ENCODE peak calls at places on chromosomes 5 and 9, in six cellular contexts. One of them, this sample, is unnamed.

GRCh38 chr5:14487101-14487895 is 94.3 kb upstream of the OTULINL start:
- DNase-seq in activated T-cell treated with anti-CD3 and anti-CD28 coated beads, Interleukin-2, amount 50 U/mL, for 4 hours: no peak
- DNase-seq in thyroid gland: no peak
- DNase-seq in mesendoderm: no peak
- DNase-seq in testis: no peak
- DNase-seq in LNCaP clone FGC: no peak
- DNase-seq in this sample: no peak

GRCh38 chr5:151151263-151151660 is 6.3 kb downstream of the ANXA6 start:
- DNase-seq in LNCaP clone FGC: no peak
- DNase-seq in testis: no peak
- DNase-seq in thyroid gland: no peak
- DNase-seq in activated T-cell treated with anti-CD3 and anti-CD28 coated beads, Interleukin-2, amount 50 U/mL, for 4 hours: no peak
- DNase-seq in mesendoderm: no peak
- DNase-seq in this sample: no peak

GRCh38 chr5:1282139-1282992 is 12.5 kb downstream of the TERT start:
- DNase-seq in testis: no peak
- DNase-seq in thyroid gland: peak
- DNase-seq in activated T-cell treated with anti-CD3 and anti-CD28 coated beads, Interleukin-2, amount 50 U/mL, for 4 hours: no peak
- DNase-seq in mesendoderm: no peak
- DNase-seq in LNCaP clone FGC: no peak
- DNase-seq in this sample: peak

GRCh38 chr5:92678576-92679105 is 902.4 kb downstream of the NR2F1-AS1 start:
- DNase-seq in activated T-cell treated with anti-CD3 and anti-CD28 coated beads, Interleukin-2, amount 50 U/mL, for 4 hours: no peak
- DNase-seq in testis: peak
- DNase-seq in LNCaP clone FGC: no peak
- DNase-seq in thyroid gland: peak
- DNase-seq in mesendoderm: peak
- DNase-seq in this sample: no peak

GRCh38 chr5:62538017-62538942 is 40.3 kb upstream of the LRRC70 start:
- DNase-seq in LNCaP clone FGC: no peak
- DNase-seq in activated T-cell treated with anti-CD3 and anti-CD28 coated beads, Interleukin-2, amount 50 U/mL, for 4 hours: no peak
- DNase-seq in testis: no peak
- DNase-seq in thyroid gland: peak
- DNase-seq in mesendoderm: peak
- DNase-seq in this sample: no peak

GRCh38 chr9:131776473-131776872 is 36.6 kb upstream of the RAPGEF1 start:
- DNase-seq in LNCaP clone FGC: no peak
- DNase-seq in mesendoderm: peak
- DNase-seq in activated T-cell treated with anti-CD3 and anti-CD28 coated beads, Interleukin-2, amount 50 U/mL, for 4 hours: no peak
- DNase-seq in thyroid gland: no peak
- DNase-seq in testis: peak
- DNase-seq in this sample: peak

GRCh38 chr9:78918976-78919375 is 622.1 kb downstream of the PSAT1 start:
- DNase-seq in activated T-cell treated with anti-CD3 and anti-CD28 coated beads, Interleukin-2, amount 50 U/mL, for 4 hours: no peak
- DNase-seq in mesendoderm: no peak
- DNase-seq in LNCaP clone FGC: no peak
- DNase-seq in testis: no peak
- DNase-seq in thyroid gland: no peak
- DNase-seq in this sample: no peak

GRCh38 chr5:132259061-132259851 is 1.8 kb downstream of the PDLIM4 start:
- DNase-seq in thyroid gland: peak
- DNase-seq in activated T-cell treated with anti-CD3 and anti-CD28 coated beads, Interleukin-2, amount 50 U/mL, for 4 hours: no peak
- DNase-seq in mesendoderm: no peak
- DNase-seq in testis: peak
- DNase-seq in LNCaP clone FGC: no peak
- DNase-seq in this sample: peak

GRCh38 chr9:125409217-125409636 is 147.6 kb downstream of the GAPVD1 start:
- DNase-seq in activated T-cell treated with anti-CD3 and anti-CD28 coated beads, Interleukin-2, amount 50 U/mL, for 4 hours: no peak
- DNase-seq in LNCaP clone FGC: no peak
- DNase-seq in thyroid gland: no peak
- DNase-seq in testis: no peak
- DNase-seq in mesendoderm: peak
- DNase-seq in this sample: no peak

GRCh38 chr5:93620487-93621339 is 37.7 kb downstream of the NR2F1 start:
- DNase-seq in LNCaP clone FGC: no peak
- DNase-seq in mesendoderm: peak
- DNase-seq in thyroid gland: peak
- DNase-seq in activated T-cell treated with anti-CD3 and anti-CD28 coated beads, Interleukin-2, amount 50 U/mL, for 4 hours: peak
- DNase-seq in testis: peak
- DNase-seq in this sample: peak

GRCh38 chr5:178839319-178839704 is 20.4 kb upstream of the ZNF354B start:
- DNase-seq in testis: peak
- DNase-seq in thyroid gland: peak
- DNase-seq in mesendoderm: peak
- DNase-seq in activated T-cell treated with anti-CD3 and anti-CD28 coated beads, Interleukin-2, amount 50 U/mL, for 4 hours: peak
- DNase-seq in LNCaP clone FGC: peak
- DNase-seq in this sample: peak

GRCh38 chr5:36719266-36719665 is 112.9 kb downstream of the SLC1A3 start:
- DNase-seq in LNCaP clone FGC: no peak
- DNase-seq in activated T-cell treated with anti-CD3 and anti-CD28 coated beads, Interleukin-2, amount 50 U/mL, for 4 hours: no peak
- DNase-seq in mesendoderm: no peak
- DNase-seq in testis: no peak
- DNase-seq in thyroid gland: no peak
- DNase-seq in this sample: no peak

GRCh38 chr5:108382784-108383358 is 973 bp upstream of the FBXL17 start:
- DNase-seq in activated T-cell treated with anti-CD3 and anti-CD28 coated beads, Interleukin-2, amount 50 U/mL, for 4 hours: no peak
- DNase-seq in LNCaP clone FGC: no peak
- DNase-seq in testis: no peak
- DNase-seq in mesendoderm: peak
- DNase-seq in thyroid gland: no peak
- DNase-seq in this sample: no peak

GRCh38 chr5:73370620-73371583 is 77.7 kb downstream of the FOXD1 start:
- DNase-seq in activated T-cell treated with anti-CD3 and anti-CD28 coated beads, Interleukin-2, amount 50 U/mL, for 4 hours: no peak
- DNase-seq in thyroid gland: no peak
- DNase-seq in LNCaP clone FGC: no peak
- DNase-seq in mesendoderm: peak
- DNase-seq in testis: no peak
- DNase-seq in this sample: no peak

GRCh38 chr9:95080961-95081658 is 236.4 kb downstream of the FANCC start:
- DNase-seq in thyroid gland: no peak
- DNase-seq in LNCaP clone FGC: no peak
- DNase-seq in mesendoderm: no peak
- DNase-seq in activated T-cell treated with anti-CD3 and anti-CD28 coated beads, Interleukin-2, amount 50 U/mL, for 4 hours: no peak
- DNase-seq in testis: no peak
- DNase-seq in this sample: no peak

GRCh38 chr5:58786035-58786434 is 203.2 kb downstream of the RAB3C start:
- DNase-seq in LNCaP clone FGC: no peak
- DNase-seq in testis: peak
- DNase-seq in thyroid gland: no peak
- DNase-seq in mesendoderm: no peak
- DNase-seq in activated T-cell treated with anti-CD3 and anti-CD28 coated beads, Interleukin-2, amount 50 U/mL, for 4 hours: no peak
- DNase-seq in this sample: no peak

GRCh38 chr9:35954942-35955546 is 2.9 kb downstream of the OR2S2 start:
- DNase-seq in LNCaP clone FGC: peak
- DNase-seq in mesendoderm: peak
- DNase-seq in thyroid gland: peak
- DNase-seq in activated T-cell treated with anti-CD3 and anti-CD28 coated beads, Interleukin-2, amount 50 U/mL, for 4 hours: peak
- DNase-seq in testis: peak
- DNase-seq in this sample: peak

GRCh38 chr9:35673132-35673997 is at the start of gene CA9:
- DNase-seq in mesendoderm: no peak
- DNase-seq in LNCaP clone FGC: no peak
- DNase-seq in testis: no peak
- DNase-seq in thyroid gland: no peak
- DNase-seq in activated T-cell treated with anti-CD3 and anti-CD28 coated beads, Interleukin-2, amount 50 U/mL, for 4 hours: no peak
- DNase-seq in this sample: peak

GRCh38 chr9:106958955-106959657 is 96.1 kb downstream of the ZNF462 start:
- DNase-seq in LNCaP clone FGC: no peak
- DNase-seq in mesendoderm: no peak
- DNase-seq in activated T-cell treated with anti-CD3 and anti-CD28 coated beads, Interleukin-2, amount 50 U/mL, for 4 hours: no peak
- DNase-seq in testis: no peak
- DNase-seq in thyroid gland: no peak
- DNase-seq in this sample: no peak

GRCh38 chr9:98097836-98098235 is 21.2 kb downstream of the TRIM14 start:
- DNase-seq in thyroid gland: peak
- DNase-seq in mesendoderm: no peak
- DNase-seq in activated T-cell treated with anti-CD3 and anti-CD28 coated beads, Interleukin-2, amount 50 U/mL, for 4 hours: peak
- DNase-seq in LNCaP clone FGC: peak
- DNase-seq in testis: no peak
- DNase-seq in this sample: no peak

GRCh38 chr5:130652178-130652577 is 512.9 kb downstream of the HINT1 start:
- DNase-seq in LNCaP clone FGC: no peak
- DNase-seq in activated T-cell treated with anti-CD3 and anti-CD28 coated beads, Interleukin-2, amount 50 U/mL, for 4 hours: no peak
- DNase-seq in thyroid gland: no peak
- DNase-seq in mesendoderm: no peak
- DNase-seq in testis: no peak
- DNase-seq in this sample: no peak

GRCh38 chr9:112623198-112623597 is 94.7 kb downstream of the INIP start:
- DNase-seq in LNCaP clone FGC: no peak
- DNase-seq in activated T-cell treated with anti-CD3 and anti-CD28 coated beads, Interleukin-2, amount 50 U/mL, for 4 hours: no peak
- DNase-seq in thyroid gland: no peak
- DNase-seq in mesendoderm: no peak
- DNase-seq in testis: no peak
- DNase-seq in this sample: no peak

GRCh38 chr9:98944130-98945074 is 695 bp downstream of the COL15A1 start:
- DNase-seq in testis: peak
- DNase-seq in activated T-cell treated with anti-CD3 and anti-CD28 coated beads, Interleukin-2, amount 50 U/mL, for 4 hours: no peak
- DNase-seq in LNCaP clone FGC: no peak
- DNase-seq in mesendoderm: no peak
- DNase-seq in thyroid gland: no peak
- DNase-seq in this sample: no peak

GRCh38 chr9:134367796-134368490 is 41.7 kb downstream of the RXRA start:
- DNase-seq in LNCaP clone FGC: peak
- DNase-seq in mesendoderm: no peak
- DNase-seq in activated T-cell treated with anti-CD3 and anti-CD28 coated beads, Interleukin-2, amount 50 U/mL, for 4 hours: no peak
- DNase-seq in thyroid gland: no peak
- DNase-seq in testis: no peak
- DNase-seq in this sample: no peak

GRCh38 chr9:114271556-114272510 is 51.1 kb upstream of the ORM1 start:
- DNase-seq in testis: peak
- DNase-seq in thyroid gland: peak
- DNase-seq in LNCaP clone FGC: no peak
- DNase-seq in mesendoderm: peak
- DNase-seq in activated T-cell treated with anti-CD3 and anti-CD28 coated beads, Interleukin-2, amount 50 U/mL, for 4 hours: no peak
- DNase-seq in this sample: no peak

GRCh38 chr9:35051069-35051967 is 21.1 kb downstream of the VCP start:
- DNase-seq in testis: peak
- DNase-seq in activated T-cell treated with anti-CD3 and anti-CD28 coated beads, Interleukin-2, amount 50 U/mL, for 4 hours: peak
- DNase-seq in thyroid gland: peak
- DNase-seq in mesendoderm: peak
- DNase-seq in LNCaP clone FGC: peak
- DNase-seq in this sample: peak

GRCh38 chr9:17322882-17323864 is 188.3 kb downstream of the CNTLN start:
- DNase-seq in testis: no peak
- DNase-seq in thyroid gland: no peak
- DNase-seq in LNCaP clone FGC: no peak
- DNase-seq in activated T-cell treated with anti-CD3 and anti-CD28 coated beads, Interleukin-2, amount 50 U/mL, for 4 hours: no peak
- DNase-seq in mesendoderm: no peak
- DNase-seq in this sample: no peak

GRCh38 chr9:124802426-124802825 is 25.5 kb downstream of the OLFML2A start:
- DNase-seq in LNCaP clone FGC: no peak
- DNase-seq in mesendoderm: no peak
- DNase-seq in testis: no peak
- DNase-seq in thyroid gland: no peak
- DNase-seq in activated T-cell treated with anti-CD3 and anti-CD28 coated beads, Interleukin-2, amount 50 U/mL, for 4 hours: no peak
- DNase-seq in this sample: no peak

GRCh38 chr9:128254855-128255759 is 20.7 kb downstream of the GOLGA2 start:
- DNase-seq in activated T-cell treated with anti-CD3 and anti-CD28 coated beads, Interleukin-2, amount 50 U/mL, for 4 hours: peak
- DNase-seq in thyroid gland: peak
- DNase-seq in testis: peak
- DNase-seq in LNCaP clone FGC: no peak
- DNase-seq in mesendoderm: peak
- DNase-seq in this sample: peak

GRCh38 chr5:91223886-91224285 is 159.2 kb downstream of the ARRDC3 start:
- DNase-seq in mesendoderm: no peak
- DNase-seq in activated T-cell treated with anti-CD3 and anti-CD28 coated beads, Interleukin-2, amount 50 U/mL, for 4 hours: no peak
- DNase-seq in LNCaP clone FGC: no peak
- DNase-seq in thyroid gland: no peak
- DNase-seq in testis: no peak
- DNase-seq in this sample: no peak

GRCh38 chr5:103582364-103582763 is 19.8 kb upstream of the NUDT12 start:
- DNase-seq in activated T-cell treated with anti-CD3 and anti-CD28 coated beads, Interleukin-2, amount 50 U/mL, for 4 hours: no peak
- DNase-seq in mesendoderm: peak
- DNase-seq in LNCaP clone FGC: no peak
- DNase-seq in thyroid gland: peak
- DNase-seq in testis: peak
- DNase-seq in this sample: no peak

GRCh38 chr5:113294341-113295110 is 140.3 kb downstream of the TSSK1B start:
- DNase-seq in mesendoderm: peak
- DNase-seq in thyroid gland: peak
- DNase-seq in testis: peak
- DNase-seq in activated T-cell treated with anti-CD3 and anti-CD28 coated beads, Interleukin-2, amount 50 U/mL, for 4 hours: peak
- DNase-seq in LNCaP clone FGC: peak
- DNase-seq in this sample: peak

GRCh38 chr5:154757647-154758406 is 2.6 kb downstream of the LARP1 start:
- DNase-seq in thyroid gland: peak
- DNase-seq in testis: no peak
- DNase-seq in activated T-cell treated with anti-CD3 and anti-CD28 coated beads, Interleukin-2, amount 50 U/mL, for 4 hours: peak
- DNase-seq in mesendoderm: no peak
- DNase-seq in LNCaP clone FGC: no peak
- DNase-seq in this sample: no peak

GRCh38 chr9:68515304-68516017 is 25.2 kb downstream of the TMEM252 start:
- DNase-seq in testis: no peak
- DNase-seq in thyroid gland: no peak
- DNase-seq in LNCaP clone FGC: peak
- DNase-seq in mesendoderm: no peak
- DNase-seq in activated T-cell treated with anti-CD3 and anti-CD28 coated beads, Interleukin-2, amount 50 U/mL, for 4 hours: no peak
- DNase-seq in this sample: no peak

GRCh38 chr5:153707626-153708025 is 217.2 kb downstream of the GRIA1 start:
- DNase-seq in LNCaP clone FGC: no peak
- DNase-seq in mesendoderm: no peak
- DNase-seq in testis: no peak
- DNase-seq in thyroid gland: no peak
- DNase-seq in activated T-cell treated with anti-CD3 and anti-CD28 coated beads, Interleukin-2, amount 50 U/mL, for 4 hours: no peak
- DNase-seq in this sample: no peak

GRCh38 chr5:133455681-133456080 is 156.7 kb downstream of the FSTL4 start:
- DNase-seq in LNCaP clone FGC: no peak
- DNase-seq in activated T-cell treated with anti-CD3 and anti-CD28 coated beads, Interleukin-2, amount 50 U/mL, for 4 hours: no peak
- DNase-seq in thyroid gland: no peak
- DNase-seq in mesendoderm: no peak
- DNase-seq in testis: no peak
- DNase-seq in this sample: no peak

GRCh38 chr5:107672212-107673105 is 1.7 kb upstream of the EFNA5 start:
- DNase-seq in thyroid gland: peak
- DNase-seq in testis: peak
- DNase-seq in activated T-cell treated with anti-CD3 and anti-CD28 coated beads, Interleukin-2, amount 50 U/mL, for 4 hours: no peak
- DNase-seq in mesendoderm: peak
- DNase-seq in LNCaP clone FGC: peak
- DNase-seq in this sample: peak